ENCODE peak calls at places on chromosomes 12 and 14, in four cellular contexts. B is GM23338, T is Panc1, S is SK-N-MC. J is an unnamed sample.

GRCh38 chr12:81942588-81942987 is 183.4 kb upstream of the PPFIA2 start:
- DNase-seq in T (no peak), S (no peak), B (no peak), J (no peak)

GRCh38 chr12:10406725-10407124 is 2.8 kb downstream of the KLRC4 start:
- DNase-seq in T (no peak), B (no peak), S (no peak), J (no peak)

GRCh38 chr12:57936513-57936883 is 4.9 kb upstream of the ATP23 start:
- DNase-seq in T (no peak), B (no peak), S (no peak), J (no peak)

GRCh38 chr12:76876696-76877229 is 2.1 kb downstream of the CSRP2 start:
- DNase-seq in T (no peak), S (no peak), B (no peak), J (no peak)

GRCh38 chr12:114848661-114849060 is 164.7 kb upstream of the TBX3 start:
- DNase-seq in T (no peak), S (no peak), B (no peak), J (no peak)

GRCh38 chr14:94019329-94019728 is 6.8 kb upstream of the OTUB2 start:
- DNase-seq in S (no peak), T (no peak), B (no peak), J (no peak)

GRCh38 chr12:100795193-100796179 is 910 bp downstream of the ANO4 start:
- DNase-seq in S (no peak), T (no peak), B (no peak), J (no peak)

GRCh38 chr14:89171168-89171567 is 245.9 kb downstream of the FOXN3 start:
- DNase-seq in S (no peak), B (no peak), T (no peak), J (no peak)

GRCh38 chr12:18368594-18368993 is 107.3 kb downstream of the PIK3C2G start:
- DNase-seq in S (no peak), B (no peak), T (no peak), J (no peak)

GRCh38 chr12:51949342-51950030 is 2.0 kb upstream of the ACVR1B start:
- DNase-seq in S (no peak), T (no peak), B (no peak), J (no peak)

GRCh38 chr14:50531595-50532501 is 521 bp downstream of the MAP4K5 start:
- DNase-seq in T (no peak), B (peak), S (no peak), J (peak)

GRCh38 chr14:34331728-34332623 is 130.1 kb downstream of the SPTSSA start:
- DNase-seq in S (no peak), B (peak), T (peak), J (peak)

GRCh38 chr14:63938198-63939005 is 85.6 kb downstream of the SYNE2 start:
- DNase-seq in T (no peak), S (no peak), B (no peak), J (no peak)

GRCh38 chr12:22163594-22163993 is 117.6 kb downstream of the CMAS start:
- DNase-seq in B (no peak), S (no peak), T (no peak), J (no peak)

GRCh38 chr14:79749051-79749450 is 462.3 kb downstream of the DIO2 start:
- DNase-seq in B (no peak), T (no peak), S (no peak), J (no peak)

GRCh38 chr12:53862831-53863230 is 75.8 kb upstream of the HOXC13 start:
- DNase-seq in B (no peak), T (no peak), S (no peak), J (no peak)

GRCh38 chr12:117034691-117035090 is 64.5 kb downstream of the TESC start:
- DNase-seq in B (no peak), S (no peak), T (no peak), J (peak)

GRCh38 chr12:120316798-120317257 is 10.8 kb downstream of the PLA2G1B start:
- DNase-seq in T (no peak), S (no peak), B (no peak), J (peak)

GRCh38 chr12:52742196-52742580 is 35.0 kb downstream of the KRT76 start:
- DNase-seq in T (no peak), S (no peak), B (no peak), J (no peak)

GRCh38 chr14:92978229-92979021 is 55.5 kb downstream of the CHGA start:
- DNase-seq in B (no peak), S (no peak), T (no peak), J (peak)

GRCh38 chr14:105486974-105487448 is 325 bp downstream of the CRIP1 start:
- DNase-seq in B (peak), T (no peak), S (no peak), J (peak)

GRCh38 chr14:105844047-105844630 is 317.8 kb downstream of the TMEM121 start:
- DNase-seq in T (no peak), S (no peak), B (no peak), J (peak)

GRCh38 chr14:52313903-52314481 is at the start of gene PTGER2:
- DNase-seq in B (peak), S (no peak), T (no peak), J (peak)

GRCh38 chr14:50087350-50088116 is 28.8 kb downstream of the VCPKMT start:
- DNase-seq in B (no peak), S (no peak), T (no peak), J (no peak)

GRCh38 chr14:103121161-103121845 is 2.0 kb upstream of the TNFAIP2 start:
- DNase-seq in S (no peak), T (no peak), B (no peak), J (peak)

GRCh38 chr12:110266381-110266909 is 14.6 kb upstream of the ATP2A2 start:
- DNase-seq in S (no peak), T (no peak), B (no peak), J (no peak)

GRCh38 chr12:104578453-104578852 is 121.7 kb downstream of the CHST11 start:
- DNase-seq in S (no peak), T (no peak), B (no peak), J (no peak)

GRCh38 chr12:121005346-121005815 is 10.9 kb downstream of the C12orf43 start:
- DNase-seq in T (peak), S (no peak), B (peak), J (peak)

GRCh38 chr12:65585648-65586420 is 238.4 kb upstream of the HMGA2 start:
- DNase-seq in T (no peak), B (no peak), S (no peak), J (no peak)

GRCh38 chr14:89276424-89276975 is 140.5 kb downstream of the FOXN3 start:
- DNase-seq in B (no peak), T (no peak), S (no peak), J (no peak)

GRCh38 chr14:79627058-79627457 is 584.2 kb downstream of the DIO2 start:
- DNase-seq in B (no peak), T (no peak), S (no peak), J (no peak)

GRCh38 chr12:116937640-116938039 is 26.9 kb downstream of the FBXW8 start:
- DNase-seq in T (no peak), B (no peak), S (no peak), J (no peak)

GRCh38 chr14:22008098-22008412 is 334.4 kb upstream of the OR4E1 start:
- DNase-seq in T (no peak), B (no peak), S (no peak), J (no peak)

GRCh38 chr14:75558440-75558839 is 20.0 kb upstream of the FLVCR2 start:
- DNase-seq in B (no peak), T (no peak), S (no peak), J (no peak)

GRCh38 chr12:26112232-26112631 is 12.6 kb downstream of the BHLHE41 start:
- DNase-seq in B (no peak), T (no peak), S (no peak), J (no peak)

GRCh38 chr12:121452356-121453021 is 52.6 kb downstream of the RNF34 start:
- DNase-seq in S (no peak), B (no peak), T (no peak), J (no peak)

GRCh38 chr12:76670776-76671175 is 93.1 kb upstream of the ZDHHC17 start:
- DNase-seq in S (no peak), B (no peak), T (no peak), J (no peak)

GRCh38 chr12:87127272-87127671 is 871.1 kb upstream of the MGAT4C start:
- DNase-seq in S (no peak), T (no peak), B (no peak), J (no peak)

GRCh38 chr12:1528791-1529190 is 65.6 kb downstream of the FBXL14 start:
- DNase-seq in S (no peak), B (no peak), T (no peak), J (no peak)

GRCh38 chr12:1527789-1528188 is 66.6 kb downstream of the FBXL14 start:
- DNase-seq in T (no peak), S (no peak), B (no peak), J (no peak)

GRCh38 chr12:1529862-1530591 is 64.4 kb downstream of the FBXL14 start:
- DNase-seq in S (no peak), B (peak), T (no peak), J (no peak)

GRCh38 chr12:1530592-1531159 is 63.7 kb downstream of the FBXL14 start:
- DNase-seq in B (peak), S (no peak), T (no peak), J (no peak)

GRCh38 chr12:1529228-1529861 is 65.0 kb downstream of the FBXL14 start:
- DNase-seq in S (no peak), T (no peak), B (no peak), J (no peak)
- H3K4me3 ChIP-seq in S (no peak), T (no peak), B (peak), J (peak)

DNA sequence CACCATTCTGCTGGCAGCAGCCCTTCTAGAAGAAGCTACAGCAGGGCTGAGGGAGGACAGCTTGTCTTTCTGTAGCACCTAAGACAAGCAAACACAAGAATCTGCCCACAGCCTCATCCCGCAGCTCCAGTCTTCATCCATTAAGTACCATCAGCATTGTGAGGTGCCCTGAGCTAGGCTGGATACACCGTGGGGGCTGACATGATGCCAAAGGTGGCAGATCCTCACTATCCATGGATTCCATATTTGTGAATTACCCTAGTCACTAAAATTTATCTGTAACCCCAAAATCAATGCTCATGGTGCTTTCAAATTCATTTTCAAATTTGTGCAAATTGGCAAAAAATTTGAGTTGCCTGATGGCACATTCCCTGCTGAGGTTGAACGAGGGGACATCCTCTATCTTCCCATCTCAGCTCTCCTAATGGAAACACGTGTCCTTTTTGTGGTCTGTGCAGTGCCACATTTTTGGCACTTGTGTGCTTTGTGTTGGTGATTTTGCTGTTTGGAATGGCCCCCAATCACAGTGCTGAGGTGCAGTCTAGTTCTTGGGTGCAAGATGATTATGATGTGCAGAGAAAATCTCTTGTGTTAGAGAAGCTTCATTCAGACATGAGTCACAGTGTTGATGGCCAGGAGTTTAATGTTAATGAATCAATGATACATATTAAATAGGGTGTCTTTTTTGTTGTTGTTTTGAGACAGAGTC is 7.0 kb downstream of the PITPNM2 start:
- DNase-seq in T (no peak), S (no peak), B (no peak), J (no peak)
- TF ChIP-seq POLR2AphosphoS5 in T (no peak), S (no peak), B (no peak), J (no peak)

DNA sequence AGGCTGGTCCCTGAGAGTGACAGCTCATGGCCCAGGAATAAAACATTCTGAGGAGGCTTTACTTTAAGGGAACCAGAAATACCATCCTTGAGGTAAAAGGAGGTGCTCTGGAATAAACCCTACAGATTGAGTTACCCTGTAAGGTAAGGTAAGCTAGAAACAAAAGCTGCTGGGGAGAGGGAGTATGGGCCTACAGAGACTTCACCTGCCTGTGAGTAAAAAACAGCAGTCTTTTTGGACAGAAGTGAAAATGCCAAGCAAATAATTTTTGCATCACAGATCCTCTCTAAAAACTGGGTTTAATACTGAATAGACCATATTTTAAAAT is 41.2 kb downstream of the CORO1C start:
- DNase-seq in T (no peak), S (no peak), B (no peak), J (no peak)
- H3K4me3 ChIP-seq in T (no peak), S (peak), B (no peak), J (no peak)

GRCh38 chr14:90409209-90409730 is 12.4 kb downstream of the CALM1 start:
- DNase-seq in B (no peak), S (no peak), T (no peak), J (no peak)
- TF ChIP-seq POLR2AphosphoS5 in B (no peak), S (no peak), T (no peak), J (no peak)

GRCh38 chr14:61710853-61711817 is 15.8 kb downstream of the HIF1A start:
- DNase-seq in T (no peak), S (no peak), B (no peak), J (peak)

GRCh38 chr14:61716956-61717355 is 21.6 kb downstream of the HIF1A start:
- DNase-seq in S (no peak), T (no peak), B (no peak), J (no peak)

GRCh38 chr14:61713724-61714437 is 18.6 kb downstream of the HIF1A start:
- DNase-seq in S (no peak), B (no peak), T (no peak), J (no peak)

GRCh38 chr14:61718039-61718438 is 22.7 kb downstream of the HIF1A start:
- DNase-seq in S (no peak), B (peak), T (no peak), J (no peak)

GRCh38 chr14:61712137-61712536 is 16.8 kb downstream of the HIF1A start:
- DNase-seq in B (no peak), S (no peak), T (no peak), J (no peak)
- H3K4me3 ChIP-seq in B (no peak), S (no peak), T (no peak), J (no peak)

GRCh38 chr12:8644345-8645248 is 18.0 kb downstream of the MFAP5 start:
- DNase-seq in B (no peak), T (no peak), S (no peak), J (no peak)
- TF ChIP-seq POLR2AphosphoS5 in B (no peak), T (no peak), S (no peak), J (no peak)

DNA sequence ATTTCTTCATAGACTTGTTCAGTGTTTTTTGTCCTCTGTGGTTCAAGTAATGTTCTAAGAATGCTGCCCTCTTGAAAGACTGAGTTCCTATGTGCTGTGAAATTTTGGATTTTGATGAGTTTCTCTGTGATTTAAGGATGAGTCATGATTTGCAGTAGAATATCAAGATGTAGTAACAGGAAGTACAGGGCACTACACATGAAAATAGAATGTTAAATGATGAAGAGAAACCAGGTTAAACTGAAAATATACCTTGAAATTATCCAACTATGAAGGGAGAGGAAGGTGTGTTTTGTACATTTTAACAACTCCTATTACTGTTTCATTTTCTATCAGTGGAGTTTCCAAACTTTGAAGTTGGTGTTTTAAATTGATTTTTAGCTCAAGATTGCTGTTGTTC is 4.8 kb downstream of the ELK3 start:
- DNase-seq in T (no peak), S (no peak), B (no peak), J (no peak)
- H3K4me3 ChIP-seq in T (no peak), S (no peak), B (no peak), J (no peak)

GRCh38 chr12:14261861-14262260 is 103.6 kb upstream of the ATF7IP start:
- DNase-seq in T (no peak), B (no peak), S (no peak), J (no peak)

GRCh38 chr12:14258468-14258947 is 107.0 kb upstream of the ATF7IP start:
- DNase-seq in S (no peak), B (peak), T (no peak), J (no peak)

GRCh38 chr12:14261096-14261495 is 104.4 kb upstream of the ATF7IP start:
- DNase-seq in T (no peak), B (peak), S (no peak), J (no peak)

GRCh38 chr12:14259481-14260010 is 105.9 kb upstream of the ATF7IP start:
- DNase-seq in B (no peak), S (no peak), T (no peak), J (no peak)

GRCh38 chr12:14260011-14260993 is 105.2 kb upstream of the ATF7IP start:
- DNase-seq in S (no peak), B (peak), T (no peak), J (peak)
- TF ChIP-seq POLR2AphosphoS5 in S (peak), B (peak), T (no peak), J (peak)

GRCh38 chr14:100069161-100069800 is 4.1 kb downstream of the EVL start:
- DNase-seq in B (no peak), S (no peak), T (no peak), J (no peak)
- H3K4me3 ChIP-seq in B (no peak), S (no peak), T (no peak), J (peak)

DNA sequence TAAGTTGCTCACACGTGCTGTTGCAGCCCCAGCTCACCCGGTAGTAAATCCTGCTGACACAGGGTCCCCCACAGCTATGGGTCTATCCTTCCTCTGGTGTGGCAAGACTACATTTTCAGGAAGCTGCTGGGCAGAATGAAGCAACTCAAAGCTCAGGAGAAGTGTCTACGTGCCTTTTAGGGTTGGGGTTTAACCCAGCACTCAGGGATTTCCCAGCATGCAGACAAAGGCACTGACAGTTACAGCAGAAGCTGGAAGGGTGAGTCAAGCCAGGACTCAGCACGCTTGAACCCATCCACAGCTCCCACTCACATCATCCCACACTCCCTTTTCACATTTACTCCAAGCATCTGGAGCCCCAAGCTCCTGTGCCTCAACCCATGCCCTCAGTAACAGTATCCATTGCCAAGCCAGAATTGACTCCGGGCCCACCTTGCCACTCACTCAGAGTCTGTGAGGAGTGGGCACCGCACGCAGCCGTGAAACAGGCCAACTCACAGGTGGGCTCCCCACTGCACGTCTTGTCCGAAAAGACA is 59.7 kb downstream of the ZFP36L1 start:
- DNase-seq in S (no peak), T (no peak), B (no peak), J (no peak)
- TF ChIP-seq POLR2AphosphoS5 in S (no peak), T (no peak), B (no peak), J (peak)